ENCODE peak calls at places on chromosome 14, in four cellular contexts. J is cardiac fibroblast, L is cardiac muscle cell, Y is tibial artery. Z is an unnamed sample.

GRCh38 chr14:105420141-105420975 is 731 bp downstream of the MTA1 start:
- DNase-seq in Y (no peak), L (no peak), J (no peak), Z (no peak)

GRCh38 chr14:80959448-80960006 is 4.1 kb downstream of the TSHR start:
- DNase-seq in L (no peak), Y (no peak), J (no peak), Z (no peak)

GRCh38 chr14:106691601-106692291 is 1165.4 kb downstream of the TMEM121 start:
- DNase-seq in J (peak), L (no peak), Y (no peak), Z (no peak)

GRCh38 chr14:26597136-26598080 is at the start of gene NOVA1:
- DNase-seq in Y (peak), J (peak), L (peak), Z (peak)

GRCh38 chr14:100305446-100306255 is 593 bp downstream of the SLC25A29 start:
- DNase-seq in Y (no peak), J (no peak), L (no peak), Z (no peak)

GRCh38 chr14:87615822-87616679 is 376.9 kb downstream of the GALC start:
- DNase-seq in J (peak), Y (peak), L (peak), Z (peak)

GRCh38 chr14:51319181-51319597 is 79.1 kb downstream of the TMX1 start:
- DNase-seq in J (no peak), Y (no peak), L (peak), Z (no peak)

GRCh38 chr14:55340482-55340881 is 69.3 kb downstream of the FBXO34 start:
- DNase-seq in Y (no peak), L (no peak), J (no peak), Z (no peak)

GRCh38 chr14:49203676-49204075 is 382.5 kb downstream of the RPS29 start:
- DNase-seq in J (no peak), Y (no peak), L (no peak), Z (no peak)

GRCh38 chr14:91418387-91419043 is 895 bp upstream of the CCDC88C start:
- DNase-seq in J (peak), L (peak), Y (peak), Z (peak)

GRCh38 chr14:93655078-93655750 is 133.1 kb downstream of the PRIMA1 start:
- DNase-seq in Y (no peak), J (peak), L (peak), Z (peak)

GRCh38 chr14:34554540-34555250 is 15.2 kb upstream of the EAPP start:
- DNase-seq in L (no peak), J (no peak), Y (peak), Z (no peak)

GRCh38 chr14:74347795-74348100 is 523 bp upstream of the VRTN start:
- DNase-seq in Y (no peak), L (peak), J (no peak), Z (no peak)

GRCh38 chr14:94317259-94317658 is 5.9 kb downstream of the SERPINA6 start:
- DNase-seq in Y (peak), J (peak), L (no peak), Z (peak)

GRCh38 chr14:76450476-76450875 is 74.5 kb downstream of the ESRRB start:
- DNase-seq in J (no peak), L (no peak), Y (no peak), Z (no peak)

GRCh38 chr14:42185718-42186117 is 579.0 kb downstream of the LRFN5 start:
- DNase-seq in Y (no peak), L (no peak), J (no peak), Z (no peak)

DNA sequence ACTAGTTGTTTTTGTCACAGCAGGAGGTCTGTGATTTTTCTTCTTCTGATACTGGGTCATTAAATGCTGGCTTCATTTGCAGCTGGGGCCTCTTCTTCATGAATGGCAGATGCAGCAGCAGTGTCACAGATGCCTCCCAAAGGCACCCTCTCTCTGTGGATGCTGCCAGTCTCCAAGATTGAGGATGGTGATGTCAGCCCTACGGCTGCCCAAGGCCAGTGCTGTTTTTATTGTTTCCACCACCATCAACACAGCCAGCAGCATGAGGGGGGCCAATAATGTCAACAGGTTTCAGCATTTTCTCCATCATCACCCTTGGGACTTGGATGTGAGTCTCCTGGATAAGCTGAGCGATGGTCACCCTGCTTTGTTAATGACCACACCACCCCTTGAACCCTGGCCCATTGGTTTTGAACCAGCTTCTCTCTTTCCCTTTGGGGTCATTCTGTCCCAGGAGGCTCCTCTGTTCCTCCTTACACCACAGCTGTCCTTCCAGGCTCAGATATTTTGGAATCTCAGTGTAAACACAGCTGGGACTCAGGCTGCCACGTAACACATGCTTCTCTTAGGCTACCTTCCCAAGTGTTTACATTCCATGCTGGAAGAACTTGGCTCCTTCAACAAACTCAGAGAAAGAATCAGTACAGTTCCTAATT is 151.7 kb upstream of the DDHD1 start:
- DNase-seq in Y (no peak), J (peak), L (no peak), Z (no peak)
- H3K4me3 ChIP-seq in Y (no peak), J (no peak), L (no peak), Z (no peak)

DNA sequence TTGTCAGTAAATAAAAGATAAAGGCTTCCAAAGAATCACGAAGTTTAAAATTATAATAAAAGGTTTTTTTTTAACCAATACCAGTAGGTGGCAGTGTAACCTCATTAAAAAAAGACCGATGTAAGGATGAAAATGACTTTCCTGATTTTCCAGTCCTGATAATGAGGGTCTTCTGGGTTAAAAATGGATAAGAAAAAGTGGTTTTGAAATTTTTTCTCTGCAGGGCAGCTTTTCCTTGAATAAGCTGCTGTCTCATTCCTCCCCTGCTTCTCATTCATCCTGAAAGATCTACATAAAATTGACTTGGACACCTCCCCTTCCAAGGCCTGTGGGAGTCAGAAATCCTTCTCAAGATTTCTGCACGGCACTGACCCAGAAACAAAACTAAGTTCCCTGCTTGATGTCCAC is 58.9 kb upstream of the FBXO33 start:
- DNase-seq in Y (no peak), L (peak), J (peak), Z (peak)
- TF ChIP-seq CTCF in Y (peak), L (peak), J (no peak), Z (peak)

GRCh38 chr14:36519431-36520321 is at the start of gene NKX2-1:
- DNase-seq in L (no peak), J (no peak), Y (no peak), Z (no peak)

GRCh38 chr14:36522347-36522971 is 2.4 kb upstream of the NKX2-1 start:
- DNase-seq in J (no peak), L (no peak), Y (no peak), Z (no peak)

GRCh38 chr14:36518586-36519430 is 1.2 kb downstream of the NKX2-1 start:
- DNase-seq in L (no peak), Y (no peak), J (no peak), Z (no peak)

GRCh38 chr14:36521598-36522345 is 1.7 kb upstream of the NKX2-1 start:
- DNase-seq in J (no peak), L (no peak), Y (no peak), Z (no peak)

GRCh38 chr14:36520601-36521525 is 831 bp upstream of the NKX2-1 start:
- DNase-seq in L (peak), J (no peak), Y (no peak), Z (peak)
- H3K4me3 ChIP-seq in L (no peak), J (no peak), Y (peak), Z (no peak)

GRCh38 chr14:28609228-28609828 is 157.3 kb upstream of the FOXG1 start:
- DNase-seq in L (peak), Y (no peak), J (peak), Z (peak)
- TF ChIP-seq CTCF in L (peak), Y (no peak), J (peak), Z (peak)

GRCh38 chr14:37168721-37169120 is 3.7 kb downstream of the SLC25A21 start:
- DNase-seq in J (no peak), L (no peak), Y (no peak), Z (no peak)
- H3K4me3 ChIP-seq in J (no peak), L (no peak), Y (no peak), Z (no peak)

GRCh38 chr14:52987042-52987441 is 36.2 kb upstream of the FERMT2 start:
- DNase-seq in Y (no peak), J (no peak), L (no peak), Z (no peak)
- TF ChIP-seq CTCF in Y (no peak), J (no peak), L (no peak), Z (no peak)